ENCODE peak calls at places on chromosome X, in four cellular contexts. One of them, this sample, is unnamed.

GRCh38 chrX:72712094-72712755 is 1.9 kb downstream of the PHKA1 start:
- DNase-seq in foreskin fibroblast: no peak
- DNase-seq in activated B cell treated with CpG ODN at 0.5 μM for 24 hours: no peak
- DNase-seq in Caco-2: no peak
- DNase-seq in this sample: no peak

GRCh38 chrX:115344885-115345653 is 55.6 kb downstream of the LUZP4 start:
- DNase-seq in foreskin fibroblast: peak; percentile 91
- DNase-seq in activated B cell treated with CpG ODN at 0.5 μM for 24 hours: no peak
- DNase-seq in Caco-2: peak; percentile 82
- DNase-seq in this sample: no peak

GRCh38 chrX:120308558-120308957 is 2.7 kb downstream of the TMEM255A start:
- DNase-seq in foreskin fibroblast: no peak
- DNase-seq in activated B cell treated with CpG ODN at 0.5 μM for 24 hours: no peak
- DNase-seq in Caco-2: no peak
- DNase-seq in this sample: no peak

GRCh38 chrX:16312761-16313623 is 145.7 kb downstream of the MAGEB17 start:
- DNase-seq in foreskin fibroblast: no peak
- DNase-seq in activated B cell treated with CpG ODN at 0.5 μM for 24 hours: no peak
- DNase-seq in Caco-2: no peak
- DNase-seq in this sample: no peak

GRCh38 chrX:7606253-7606652 is 236.7 kb upstream of the VCX start:
- DNase-seq in foreskin fibroblast: no peak
- DNase-seq in activated B cell treated with CpG ODN at 0.5 μM for 24 hours: no peak
- DNase-seq in Caco-2: no peak
- DNase-seq in this sample: no peak

GRCh38 chrX:40182095-40182494 is 84.3 kb upstream of the BCOR start:
- DNase-seq in foreskin fibroblast: no peak
- DNase-seq in activated B cell treated with CpG ODN at 0.5 μM for 24 hours: no peak
- DNase-seq in Caco-2: no peak
- DNase-seq in this sample: no peak

GRCh38 chrX:154333116-154333515 is 37.5 kb downstream of the TKTL1 start:
- DNase-seq in foreskin fibroblast: no peak
- DNase-seq in activated B cell treated with CpG ODN at 0.5 μM for 24 hours: no peak
- DNase-seq in Caco-2: no peak
- DNase-seq in this sample: no peak

GRCh38 chrX:73239242-73239641 is 24.6 kb upstream of the NAP1L2 start:
- DNase-seq in foreskin fibroblast: no peak
- DNase-seq in activated B cell treated with CpG ODN at 0.5 μM for 24 hours: no peak
- DNase-seq in Caco-2: no peak
- DNase-seq in this sample: no peak

GRCh38 chrX:153423652-153424051 is 12.4 kb downstream of the ZFP92 start:
- DNase-seq in foreskin fibroblast: no peak
- DNase-seq in activated B cell treated with CpG ODN at 0.5 μM for 24 hours: no peak
- DNase-seq in Caco-2: no peak
- DNase-seq in this sample: no peak

GRCh38 chrX:125203737-125204578 is 115.7 kb upstream of the TEX13C start:
- DNase-seq in foreskin fibroblast: no peak
- DNase-seq in activated B cell treated with CpG ODN at 0.5 μM for 24 hours: no peak
- DNase-seq in Caco-2: no peak
- DNase-seq in this sample: no peak

GRCh38 chrX:134172588-134173259 is 64.3 kb upstream of the CCDC160 start:
- DNase-seq in foreskin fibroblast: no peak
- DNase-seq in activated B cell treated with CpG ODN at 0.5 μM for 24 hours: peak; percentile 26
- DNase-seq in Caco-2: no peak
- DNase-seq in this sample: peak; percentile 21

GRCh38 chrX:133922390-133922772 is 63.0 kb downstream of the GPC3 start:
- DNase-seq in foreskin fibroblast: no peak
- DNase-seq in activated B cell treated with CpG ODN at 0.5 μM for 24 hours: no peak
- DNase-seq in Caco-2: no peak
- DNase-seq in this sample: no peak

GRCh38 chrX:40065291-40066046 is 32.3 kb downstream of the BCOR start:
- DNase-seq in foreskin fibroblast: no peak
- DNase-seq in activated B cell treated with CpG ODN at 0.5 μM for 24 hours: no peak
- DNase-seq in Caco-2: no peak
- DNase-seq in this sample: no peak

GRCh38 chrX:107272431-107272921 is 66.1 kb downstream of the DNAAF6 start:
- DNase-seq in foreskin fibroblast: no peak
- DNase-seq in activated B cell treated with CpG ODN at 0.5 μM for 24 hours: no peak
- DNase-seq in Caco-2: no peak
- DNase-seq in this sample: no peak

GRCh38 chrX:132266583-132267355 is 47.5 kb upstream of the RAP2C start:
- DNase-seq in foreskin fibroblast: peak; percentile 16
- DNase-seq in activated B cell treated with CpG ODN at 0.5 μM for 24 hours: no peak
- DNase-seq in Caco-2: no peak
- DNase-seq in this sample: no peak

GRCh38 chrX:2690856-2691542 is at the start of gene CD99:
- DNase-seq in foreskin fibroblast: peak; percentile 90
- DNase-seq in activated B cell treated with CpG ODN at 0.5 μM for 24 hours: peak; percentile 92
- DNase-seq in Caco-2: peak; percentile 95
- DNase-seq in this sample: peak; percentile 84

GRCh38 chrX:153769865-153770605 is 6.0 kb downstream of the PLXNB3 start:
- DNase-seq in foreskin fibroblast: no peak
- DNase-seq in activated B cell treated with CpG ODN at 0.5 μM for 24 hours: no peak
- DNase-seq in Caco-2: no peak
- DNase-seq in this sample: peak; percentile 6

GRCh38 chrX:28591542-28591941 is 4.3 kb downstream of the IL1RAPL1 start:
- DNase-seq in foreskin fibroblast: no peak
- DNase-seq in activated B cell treated with CpG ODN at 0.5 μM for 24 hours: no peak
- DNase-seq in Caco-2: no peak
- DNase-seq in this sample: no peak

GRCh38 chrX:104762641-104763040 is 196.6 kb downstream of the IL1RAPL2 start:
- DNase-seq in foreskin fibroblast: no peak
- DNase-seq in activated B cell treated with CpG ODN at 0.5 μM for 24 hours: no peak
- DNase-seq in Caco-2: no peak
- DNase-seq in this sample: no peak

GRCh38 chrX:1450381-1451161 is 2.1 kb downstream of the ASMTL start:
- DNase-seq in foreskin fibroblast: no peak
- DNase-seq in activated B cell treated with CpG ODN at 0.5 μM for 24 hours: no peak
- DNase-seq in Caco-2: peak; percentile 28
- DNase-seq in this sample: no peak

GRCh38 chrX:77442728-77443127 is 4.5 kb upstream of the FGF16 start:
- DNase-seq in foreskin fibroblast: peak; percentile 79
- DNase-seq in activated B cell treated with CpG ODN at 0.5 μM for 24 hours: no peak
- DNase-seq in Caco-2: no peak
- DNase-seq in this sample: no peak

GRCh38 chrX:150546711-150547153 is 21.7 kb upstream of the MTM1 start:
- DNase-seq in foreskin fibroblast: no peak
- DNase-seq in activated B cell treated with CpG ODN at 0.5 μM for 24 hours: no peak
- DNase-seq in Caco-2: no peak
- DNase-seq in this sample: peak; percentile 12

GRCh38 chrX:45781901-45782553 is 581.4 kb upstream of the DIPK2B start:
- DNase-seq in foreskin fibroblast: peak; percentile 73
- DNase-seq in activated B cell treated with CpG ODN at 0.5 μM for 24 hours: no peak
- DNase-seq in Caco-2: no peak
- DNase-seq in this sample: no peak
- TF ChIP-seq CTCF in foreskin fibroblast: peak; percentile 24
- TF ChIP-seq CTCF in activated B cell treated with CpG ODN at 0.5 μM for 24 hours: no peak
- TF ChIP-seq CTCF in Caco-2: no peak
- TF ChIP-seq CTCF in this sample: no peak

GRCh38 chrX:18422325-18422724 is 3.1 kb upstream of the CDKL5 start:
- DNase-seq in foreskin fibroblast: peak; percentile 75
- DNase-seq in activated B cell treated with CpG ODN at 0.5 μM for 24 hours: no peak
- DNase-seq in Caco-2: no peak
- DNase-seq in this sample: no peak
- TF ChIP-seq CTCF in foreskin fibroblast: no peak
- TF ChIP-seq CTCF in activated B cell treated with CpG ODN at 0.5 μM for 24 hours: no peak
- TF ChIP-seq CTCF in Caco-2: no peak
- TF ChIP-seq CTCF in this sample: no peak

GRCh38 chrX:109472939-109473713 is 8.8 kb downstream of the GUCY2F start:
- DNase-seq in foreskin fibroblast: peak; percentile 65
- DNase-seq in activated B cell treated with CpG ODN at 0.5 μM for 24 hours: no peak
- DNase-seq in Caco-2: no peak
- DNase-seq in this sample: no peak
- TF ChIP-seq CTCF in foreskin fibroblast: peak; percentile 5
- TF ChIP-seq CTCF in activated B cell treated with CpG ODN at 0.5 μM for 24 hours: no peak
- TF ChIP-seq CTCF in Caco-2: no peak
- TF ChIP-seq CTCF in this sample: no peak

GRCh38 chrX:30635630-30636029 is 17.6 kb upstream of the GK start:
- DNase-seq in foreskin fibroblast: no peak
- DNase-seq in activated B cell treated with CpG ODN at 0.5 μM for 24 hours: no peak
- DNase-seq in Caco-2: no peak
- DNase-seq in this sample: no peak
- TF ChIP-seq CTCF in foreskin fibroblast: peak; percentile 23
- TF ChIP-seq CTCF in activated B cell treated with CpG ODN at 0.5 μM for 24 hours: no peak
- TF ChIP-seq CTCF in Caco-2: no peak
- TF ChIP-seq CTCF in this sample: peak; percentile 19

GRCh38 chrX:44012484-44013096 is 39.4 kb upstream of the NDP start:
- DNase-seq in foreskin fibroblast: peak; percentile 91
- DNase-seq in activated B cell treated with CpG ODN at 0.5 μM for 24 hours: no peak
- DNase-seq in Caco-2: no peak
- DNase-seq in this sample: no peak
- TF ChIP-seq CTCF in foreskin fibroblast: no peak
- TF ChIP-seq CTCF in activated B cell treated with CpG ODN at 0.5 μM for 24 hours: no peak
- TF ChIP-seq CTCF in Caco-2: no peak
- TF ChIP-seq CTCF in this sample: no peak

GRCh38 chrX:112147206-112147605 is 64.6 kb upstream of the TRPC5 start:
- DNase-seq in foreskin fibroblast: no peak
- DNase-seq in activated B cell treated with CpG ODN at 0.5 μM for 24 hours: no peak
- DNase-seq in Caco-2: no peak
- DNase-seq in this sample: no peak
- TF ChIP-seq CTCF in foreskin fibroblast: peak; percentile 37
- TF ChIP-seq CTCF in activated B cell treated with CpG ODN at 0.5 μM for 24 hours: no peak
- TF ChIP-seq CTCF in Caco-2: peak; percentile 39
- TF ChIP-seq CTCF in this sample: no peak

GRCh38 chrX:136146614-136147319 is 566 bp upstream of the FHL1 start:
- DNase-seq in foreskin fibroblast: no peak
- DNase-seq in activated B cell treated with CpG ODN at 0.5 μM for 24 hours: peak; percentile 16
- DNase-seq in Caco-2: no peak
- DNase-seq in this sample: peak; percentile 22

GRCh38 chrX:136147966-136148365 is 633 bp downstream of the FHL1 start:
- DNase-seq in foreskin fibroblast: no peak
- DNase-seq in activated B cell treated with CpG ODN at 0.5 μM for 24 hours: peak; percentile 9
- DNase-seq in Caco-2: no peak
- DNase-seq in this sample: no peak

GRCh38 chrX:136143714-136144113 is 3.6 kb upstream of the FHL1 start:
- DNase-seq in foreskin fibroblast: no peak
- DNase-seq in activated B cell treated with CpG ODN at 0.5 μM for 24 hours: no peak
- DNase-seq in Caco-2: no peak
- DNase-seq in this sample: no peak

GRCh38 chrX:136148391-136148790 is 1.1 kb downstream of the FHL1 start:
- DNase-seq in foreskin fibroblast: no peak
- DNase-seq in activated B cell treated with CpG ODN at 0.5 μM for 24 hours: no peak
- DNase-seq in Caco-2: no peak
- DNase-seq in this sample: no peak

DNA sequence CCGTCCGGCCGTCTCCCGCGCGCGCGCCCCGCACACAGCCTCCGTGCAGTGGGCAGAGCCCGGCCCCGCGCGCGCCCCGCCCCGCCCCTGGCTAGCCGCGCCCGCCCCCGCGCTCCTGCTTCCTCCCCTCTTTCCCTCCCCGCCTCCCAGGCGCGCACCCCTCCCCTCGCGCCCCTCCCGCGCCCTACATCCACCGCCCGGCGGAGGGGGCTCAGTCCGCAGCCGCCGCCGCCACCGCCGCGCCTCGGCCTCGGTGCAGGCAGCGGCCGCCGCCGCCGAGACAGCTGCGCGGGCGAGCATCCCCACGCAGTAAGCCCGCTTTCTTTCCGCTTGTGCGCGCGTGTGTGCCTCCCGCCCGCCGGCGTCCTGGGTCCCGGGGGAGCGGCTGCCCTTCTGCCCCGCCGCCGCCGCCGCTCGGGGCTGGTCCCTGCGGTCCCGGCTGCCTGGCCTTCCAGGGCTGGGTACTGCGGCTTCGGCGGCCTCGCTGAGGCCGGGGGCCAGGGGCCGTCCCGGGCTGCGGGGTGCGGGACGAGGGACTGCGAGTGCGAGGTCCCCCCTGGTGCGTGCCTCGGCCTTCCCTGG is at the start of gene FHL1:
- DNase-seq in foreskin fibroblast: no peak
- DNase-seq in activated B cell treated with CpG ODN at 0.5 μM for 24 hours: peak; percentile 30
- DNase-seq in Caco-2: no peak
- DNase-seq in this sample: peak; percentile 34
- TF ChIP-seq CTCF in foreskin fibroblast: no peak
- TF ChIP-seq CTCF in activated B cell treated with CpG ODN at 0.5 μM for 24 hours: no peak
- TF ChIP-seq CTCF in Caco-2: no peak
- TF ChIP-seq CTCF in this sample: no peak

DNA sequence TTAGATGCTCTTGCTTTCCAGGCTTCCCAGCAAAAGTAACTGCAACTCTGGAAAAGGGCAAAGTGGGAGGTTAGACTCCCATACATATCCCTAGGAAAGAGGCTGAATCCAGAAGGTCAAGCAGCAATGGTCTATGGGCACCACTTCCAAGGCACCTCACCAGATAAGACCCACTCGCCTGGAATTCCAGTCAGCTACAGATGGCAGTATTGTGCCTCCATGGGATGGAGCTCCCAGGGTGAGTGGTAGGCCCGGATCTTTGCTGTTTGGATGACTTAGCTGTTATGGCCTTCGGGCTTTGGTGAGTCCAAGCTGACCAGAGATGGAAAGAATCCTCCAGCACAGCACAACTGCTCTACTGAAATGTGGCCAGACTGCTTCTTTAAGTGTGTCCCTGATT is 688.0 kb downstream of the PCDH19 start:
- DNase-seq in foreskin fibroblast: no peak
- DNase-seq in activated B cell treated with CpG ODN at 0.5 μM for 24 hours: no peak
- DNase-seq in Caco-2: no peak
- DNase-seq in this sample: no peak
- TF ChIP-seq CTCF in foreskin fibroblast: no peak
- TF ChIP-seq CTCF in activated B cell treated with CpG ODN at 0.5 μM for 24 hours: no peak
- TF ChIP-seq CTCF in Caco-2: no peak
- TF ChIP-seq CTCF in this sample: no peak